ENCODE peak calls at places on chromosomes 6 and 20, in five cellular contexts. I is ELF-1; J is T-cell; K is activated T-cell treated with anti-CD3 and anti-CD28 coated beads, Interleukin-2, amount 50 U/mL, for 48 hours; P is RCC 7860. T is an unnamed sample.

GRCh38 chr6:142013875-142014495 is 118.7 kb upstream of the GJE1 start:
- DNase-seq in I (no peak), J (no peak), K (no peak), P (peak), T (no peak)

GRCh38 chr20:38127011-38127621 is 38.0 kb downstream of the TGM2 start:
- DNase-seq in P (peak), I (no peak), K (no peak), J (no peak), T (no peak)

GRCh38 chr6:101086473-101086872 is 205.3 kb upstream of the ASCC3 start:
- DNase-seq in I (peak), K (no peak), J (no peak), P (no peak), T (no peak)

GRCh38 chr20:44419131-44419844 is 56.4 kb upstream of the TTPAL start:
- DNase-seq in J (no peak), K (no peak), I (no peak), P (no peak), T (no peak)

GRCh38 chr6:111276736-111277135 is 189.4 kb downstream of the SLC16A10 start:
- DNase-seq in K (no peak), J (no peak), P (no peak), I (peak), T (no peak)

GRCh38 chr6:111709615-111710398 is 104.1 kb upstream of the TRAF3IP2 start:
- DNase-seq in I (peak), J (peak), K (peak), P (peak), T (peak)

GRCh38 chr20:46962452-46963195 is 68.0 kb downstream of the EYA2 start:
- DNase-seq in J (no peak), I (no peak), P (no peak), K (no peak), T (no peak)

GRCh38 chr6:6534399-6534798 is 54.1 kb upstream of the LY86 start:
- DNase-seq in K (no peak), J (no peak), I (no peak), P (no peak), T (no peak)

GRCh38 chr6:111926731-111927302 is 53.6 kb upstream of the FYN start:
- DNase-seq in J (no peak), K (no peak), I (no peak), P (no peak), T (no peak)

GRCh38 chr20:37201827-37202162 is 22.4 kb upstream of the MROH8 start:
- DNase-seq in P (no peak), K (no peak), I (no peak), J (no peak), T (no peak)

GRCh38 chr6:1608976-1609661 is 596 bp upstream of the FOXC1 start:
- DNase-seq in J (no peak), I (no peak), P (no peak), K (peak), T (no peak)

GRCh38 chr6:27471365-27472115 is 1.4 kb downstream of the ZNF184 start:
- DNase-seq in P (no peak), I (no peak), J (no peak), K (no peak), T (no peak)

GRCh38 chr20:57480444-57481152 is 44.3 kb downstream of the CTCFL start:
- DNase-seq in K (peak), J (peak), P (no peak), I (no peak), T (peak)

GRCh38 chr6:33428219-33428890 is 8.5 kb downstream of the SYNGAP1 start:
- DNase-seq in K (peak), J (no peak), P (no peak), I (peak), T (peak)

GRCh38 chr6:28217890-28218289 is 7.2 kb upstream of the ZSCAN9 start:
- DNase-seq in K (no peak), I (no peak), J (no peak), P (no peak), T (no peak)

GRCh38 chr6:13641315-13641714 is 26.2 kb downstream of the NOL7 start:
- DNase-seq in K (no peak), J (no peak), P (no peak), I (no peak), T (no peak)

GRCh38 chr6:2450546-2450945 is 205.1 kb upstream of the GMDS start:
- DNase-seq in I (no peak), J (no peak), P (no peak), K (no peak), T (no peak)

GRCh38 chr6:118495639-118496296 is 52.3 kb upstream of the PLN start:
- DNase-seq in K (no peak), P (no peak), I (no peak), J (no peak), T (no peak)

GRCh38 chr20:5215592-5216304 is 88.9 kb downstream of the CDS2 start:
- DNase-seq in P (no peak), I (no peak), K (no peak), J (no peak), T (no peak)

GRCh38 chr20:11907621-11908020 is 10.1 kb upstream of the BTBD3 start:
- DNase-seq in I (no peak), K (no peak), J (no peak), P (no peak), T (no peak)

GRCh38 chr6:139544699-139545052 is 170.2 kb upstream of the CITED2 start:
- DNase-seq in P (no peak), K (no peak), J (no peak), I (no peak), T (no peak)

GRCh38 chr6:110348956-110349565 is 9.1 kb downstream of the METTL24 start:
- DNase-seq in P (no peak), I (no peak), J (no peak), K (no peak), T (no peak)

GRCh38 chr6:168160506-168161370 is 81.7 kb upstream of the FRMD1 start:
- DNase-seq in J (no peak), I (no peak), K (no peak), P (no peak), T (no peak)

GRCh38 chr6:140653985-140654384 is 1279.5 kb upstream of the CITED2 start:
- DNase-seq in K (no peak), P (no peak), J (no peak), I (no peak), T (no peak)

GRCh38 chr6:158086706-158087518 is 81.2 kb downstream of the SERAC1 start:
- DNase-seq in J (no peak), P (no peak), K (no peak), I (no peak), T (no peak)

GRCh38 chr6:10223841-10224240 is 191.0 kb downstream of the TFAP2A start:
- DNase-seq in K (no peak), J (no peak), P (no peak), I (peak), T (no peak)

GRCh38 chr20:15951711-15952110 is 621.5 kb downstream of the KIF16B start:
- DNase-seq in K (no peak), J (no peak), I (no peak), P (no peak), T (no peak)

GRCh38 chr6:32668226-32668747 is 1.8 kb upstream of the HLA-DQB1 start:
- DNase-seq in I (peak), K (peak), P (peak), J (no peak), T (peak)

T was measured in stimulated activated naive CD8-positive, alpha-beta T cell treated with anti-CD3 and anti-CD28 coated beads, Interleukin-15, Interleukin-2, amounts not matched to agents 100 U/mL and 50 U/mL, for 24 hours.